ENCODE peak calls at places on chromosomes 3 and 15, in ten cellular contexts. One of them, this sample, is unnamed.

GRCh38 chr15:31396881-31397560 is 70.4 kb downstream of the KLF13 start:
- DNase-seq in ELR: peak; percentile 84
- DNase-seq in neural crest cell: peak; percentile 58
- DNase-seq in stimulated activated CD4-positive, alpha-beta T cell treated with anti-CD3 and anti-CD28 coated beads, Interleukin-2, amount 100 ng/mL, for 4 hours: no peak
- DNase-seq in NCI-H1092 treated with DMSO at 0.1 percent for 48 hours: peak; percentile 56
- DNase-seq in activated CD4-positive, alpha-beta T cell treated with anti-CD3 and anti-CD28 coated beads for 1 hour: no peak
- DNase-seq in endodermal cell: peak; percentile 98
- DNase-seq in BJ: peak; percentile 34
- DNase-seq in stimulated activated CD8-positive, alpha-beta memory T cell treated with anti-CD3 and anti-CD28 coated beads, Interleukin-15, amount 100 ng/mL, for 24 hours: no peak
- DNase-seq in GM12865: no peak
- DNase-seq in this sample: peak; percentile 26

GRCh38 chr3:121739902-121740301 is 9.6 kb downstream of the GOLGB1 start:
- DNase-seq in ELR: no peak
- DNase-seq in neural crest cell: no peak
- DNase-seq in stimulated activated CD4-positive, alpha-beta T cell treated with anti-CD3 and anti-CD28 coated beads, Interleukin-2, amount 100 ng/mL, for 4 hours: no peak
- DNase-seq in NCI-H1092 treated with DMSO at 0.1 percent for 48 hours: no peak
- DNase-seq in activated CD4-positive, alpha-beta T cell treated with anti-CD3 and anti-CD28 coated beads for 1 hour: no peak
- DNase-seq in endodermal cell: no peak
- DNase-seq in BJ: no peak
- DNase-seq in stimulated activated CD8-positive, alpha-beta memory T cell treated with anti-CD3 and anti-CD28 coated beads, Interleukin-15, amount 100 ng/mL, for 24 hours: no peak
- DNase-seq in GM12865: peak; percentile 10
- DNase-seq in this sample: no peak

GRCh38 chr3:10351013-10351735 is 30.3 kb upstream of the SEC13 start:
- DNase-seq in ELR: no peak
- DNase-seq in neural crest cell: no peak
- DNase-seq in stimulated activated CD4-positive, alpha-beta T cell treated with anti-CD3 and anti-CD28 coated beads, Interleukin-2, amount 100 ng/mL, for 4 hours: no peak
- DNase-seq in NCI-H1092 treated with DMSO at 0.1 percent for 48 hours: no peak
- DNase-seq in activated CD4-positive, alpha-beta T cell treated with anti-CD3 and anti-CD28 coated beads for 1 hour: no peak
- DNase-seq in endodermal cell: peak; percentile 81
- DNase-seq in BJ: no peak
- DNase-seq in stimulated activated CD8-positive, alpha-beta memory T cell treated with anti-CD3 and anti-CD28 coated beads, Interleukin-15, amount 100 ng/mL, for 24 hours: no peak
- DNase-seq in GM12865: peak; percentile 31
- DNase-seq in this sample: no peak

GRCh38 chr3:111339017-111339416 is 203.0 kb upstream of the CD96 start:
- DNase-seq in ELR: no peak
- DNase-seq in neural crest cell: no peak
- DNase-seq in stimulated activated CD4-positive, alpha-beta T cell treated with anti-CD3 and anti-CD28 coated beads, Interleukin-2, amount 100 ng/mL, for 4 hours: no peak
- DNase-seq in NCI-H1092 treated with DMSO at 0.1 percent for 48 hours: no peak
- DNase-seq in activated CD4-positive, alpha-beta T cell treated with anti-CD3 and anti-CD28 coated beads for 1 hour: no peak
- DNase-seq in endodermal cell: no peak
- DNase-seq in BJ: no peak
- DNase-seq in stimulated activated CD8-positive, alpha-beta memory T cell treated with anti-CD3 and anti-CD28 coated beads, Interleukin-15, amount 100 ng/mL, for 24 hours: no peak
- DNase-seq in GM12865: no peak
- DNase-seq in this sample: no peak

GRCh38 chr15:31265090-31265870 is 61.4 kb upstream of the KLF13 start:
- DNase-seq in ELR: no peak
- DNase-seq in neural crest cell: no peak
- DNase-seq in stimulated activated CD4-positive, alpha-beta T cell treated with anti-CD3 and anti-CD28 coated beads, Interleukin-2, amount 100 ng/mL, for 4 hours: no peak
- DNase-seq in NCI-H1092 treated with DMSO at 0.1 percent for 48 hours: no peak
- DNase-seq in activated CD4-positive, alpha-beta T cell treated with anti-CD3 and anti-CD28 coated beads for 1 hour: peak; percentile 7
- DNase-seq in endodermal cell: peak; percentile 35
- DNase-seq in BJ: no peak
- DNase-seq in stimulated activated CD8-positive, alpha-beta memory T cell treated with anti-CD3 and anti-CD28 coated beads, Interleukin-15, amount 100 ng/mL, for 24 hours: no peak
- DNase-seq in GM12865: no peak
- DNase-seq in this sample: no peak

GRCh38 chr3:40827942-40828688 is 303.4 kb downstream of the ZNF621 start:
- DNase-seq in ELR: peak; percentile 37
- DNase-seq in neural crest cell: no peak
- DNase-seq in stimulated activated CD4-positive, alpha-beta T cell treated with anti-CD3 and anti-CD28 coated beads, Interleukin-2, amount 100 ng/mL, for 4 hours: no peak
- DNase-seq in NCI-H1092 treated with DMSO at 0.1 percent for 48 hours: no peak
- DNase-seq in activated CD4-positive, alpha-beta T cell treated with anti-CD3 and anti-CD28 coated beads for 1 hour: no peak
- DNase-seq in endodermal cell: no peak
- DNase-seq in BJ: no peak
- DNase-seq in stimulated activated CD8-positive, alpha-beta memory T cell treated with anti-CD3 and anti-CD28 coated beads, Interleukin-15, amount 100 ng/mL, for 24 hours: no peak
- DNase-seq in GM12865: no peak
- DNase-seq in this sample: no peak

GRCh38 chr15:99631256-99631655 is 65.5 kb downstream of the MEF2A start:
- DNase-seq in ELR: no peak
- DNase-seq in neural crest cell: no peak
- DNase-seq in stimulated activated CD4-positive, alpha-beta T cell treated with anti-CD3 and anti-CD28 coated beads, Interleukin-2, amount 100 ng/mL, for 4 hours: no peak
- DNase-seq in NCI-H1092 treated with DMSO at 0.1 percent for 48 hours: no peak
- DNase-seq in activated CD4-positive, alpha-beta T cell treated with anti-CD3 and anti-CD28 coated beads for 1 hour: no peak
- DNase-seq in endodermal cell: no peak
- DNase-seq in BJ: no peak
- DNase-seq in stimulated activated CD8-positive, alpha-beta memory T cell treated with anti-CD3 and anti-CD28 coated beads, Interleukin-15, amount 100 ng/mL, for 24 hours: no peak
- DNase-seq in GM12865: peak; percentile 76
- DNase-seq in this sample: no peak

GRCh38 chr3:48275292-48276027 is 34.6 kb downstream of the ZNF589 start:
- DNase-seq in ELR: no peak
- DNase-seq in neural crest cell: no peak
- DNase-seq in stimulated activated CD4-positive, alpha-beta T cell treated with anti-CD3 and anti-CD28 coated beads, Interleukin-2, amount 100 ng/mL, for 4 hours: no peak
- DNase-seq in NCI-H1092 treated with DMSO at 0.1 percent for 48 hours: no peak
- DNase-seq in activated CD4-positive, alpha-beta T cell treated with anti-CD3 and anti-CD28 coated beads for 1 hour: no peak
- DNase-seq in endodermal cell: no peak
- DNase-seq in BJ: no peak
- DNase-seq in stimulated activated CD8-positive, alpha-beta memory T cell treated with anti-CD3 and anti-CD28 coated beads, Interleukin-15, amount 100 ng/mL, for 24 hours: no peak
- DNase-seq in GM12865: no peak
- DNase-seq in this sample: no peak

GRCh38 chr3:155549087-155549486 is 195.8 kb downstream of the PLCH1 start:
- DNase-seq in ELR: no peak
- DNase-seq in neural crest cell: no peak
- DNase-seq in stimulated activated CD4-positive, alpha-beta T cell treated with anti-CD3 and anti-CD28 coated beads, Interleukin-2, amount 100 ng/mL, for 4 hours: no peak
- DNase-seq in NCI-H1092 treated with DMSO at 0.1 percent for 48 hours: no peak
- DNase-seq in activated CD4-positive, alpha-beta T cell treated with anti-CD3 and anti-CD28 coated beads for 1 hour: no peak
- DNase-seq in endodermal cell: no peak
- DNase-seq in BJ: no peak
- DNase-seq in stimulated activated CD8-positive, alpha-beta memory T cell treated with anti-CD3 and anti-CD28 coated beads, Interleukin-15, amount 100 ng/mL, for 24 hours: no peak
- DNase-seq in GM12865: peak; percentile 20
- DNase-seq in this sample: no peak

GRCh38 chr15:97903560-97904195 is 56.8 kb upstream of the ARRDC4 start:
- DNase-seq in ELR: no peak
- DNase-seq in neural crest cell: no peak
- DNase-seq in stimulated activated CD4-positive, alpha-beta T cell treated with anti-CD3 and anti-CD28 coated beads, Interleukin-2, amount 100 ng/mL, for 4 hours: no peak
- DNase-seq in NCI-H1092 treated with DMSO at 0.1 percent for 48 hours: no peak
- DNase-seq in activated CD4-positive, alpha-beta T cell treated with anti-CD3 and anti-CD28 coated beads for 1 hour: no peak
- DNase-seq in endodermal cell: no peak
- DNase-seq in BJ: no peak
- DNase-seq in stimulated activated CD8-positive, alpha-beta memory T cell treated with anti-CD3 and anti-CD28 coated beads, Interleukin-15, amount 100 ng/mL, for 24 hours: no peak
- DNase-seq in GM12865: no peak
- DNase-seq in this sample: no peak

GRCh38 chr3:171811913-171812321 is 1.6 kb upstream of the PLD1 start:
- DNase-seq in ELR: peak; percentile 71
- DNase-seq in neural crest cell: no peak
- DNase-seq in stimulated activated CD4-positive, alpha-beta T cell treated with anti-CD3 and anti-CD28 coated beads, Interleukin-2, amount 100 ng/mL, for 4 hours: no peak
- DNase-seq in NCI-H1092 treated with DMSO at 0.1 percent for 48 hours: no peak
- DNase-seq in activated CD4-positive, alpha-beta T cell treated with anti-CD3 and anti-CD28 coated beads for 1 hour: no peak
- DNase-seq in endodermal cell: no peak
- DNase-seq in BJ: no peak
- DNase-seq in stimulated activated CD8-positive, alpha-beta memory T cell treated with anti-CD3 and anti-CD28 coated beads, Interleukin-15, amount 100 ng/mL, for 24 hours: no peak
- DNase-seq in GM12865: no peak
- DNase-seq in this sample: no peak

GRCh38 chr3:98692787-98693473 is 70.2 kb upstream of the ST3GAL6 start:
- DNase-seq in ELR: no peak
- DNase-seq in neural crest cell: no peak
- DNase-seq in stimulated activated CD4-positive, alpha-beta T cell treated with anti-CD3 and anti-CD28 coated beads, Interleukin-2, amount 100 ng/mL, for 4 hours: no peak
- DNase-seq in NCI-H1092 treated with DMSO at 0.1 percent for 48 hours: no peak
- DNase-seq in activated CD4-positive, alpha-beta T cell treated with anti-CD3 and anti-CD28 coated beads for 1 hour: no peak
- DNase-seq in endodermal cell: no peak
- DNase-seq in BJ: no peak
- DNase-seq in stimulated activated CD8-positive, alpha-beta memory T cell treated with anti-CD3 and anti-CD28 coated beads, Interleukin-15, amount 100 ng/mL, for 24 hours: no peak
- DNase-seq in GM12865: peak; percentile 24
- DNase-seq in this sample: no peak

GRCh38 chr3:131072845-131073244 is 46.2 kb downstream of the NEK11 start:
- DNase-seq in ELR: peak; percentile 37
- DNase-seq in neural crest cell: no peak
- DNase-seq in stimulated activated CD4-positive, alpha-beta T cell treated with anti-CD3 and anti-CD28 coated beads, Interleukin-2, amount 100 ng/mL, for 4 hours: no peak
- DNase-seq in NCI-H1092 treated with DMSO at 0.1 percent for 48 hours: no peak
- DNase-seq in activated CD4-positive, alpha-beta T cell treated with anti-CD3 and anti-CD28 coated beads for 1 hour: no peak
- DNase-seq in endodermal cell: no peak
- DNase-seq in BJ: no peak
- DNase-seq in stimulated activated CD8-positive, alpha-beta memory T cell treated with anti-CD3 and anti-CD28 coated beads, Interleukin-15, amount 100 ng/mL, for 24 hours: no peak
- DNase-seq in GM12865: no peak
- DNase-seq in this sample: no peak

GRCh38 chr3:129503387-129504010 is 24.9 kb upstream of the RHO start:
- DNase-seq in ELR: peak; percentile 81
- DNase-seq in neural crest cell: no peak
- DNase-seq in stimulated activated CD4-positive, alpha-beta T cell treated with anti-CD3 and anti-CD28 coated beads, Interleukin-2, amount 100 ng/mL, for 4 hours: no peak
- DNase-seq in NCI-H1092 treated with DMSO at 0.1 percent for 48 hours: peak; percentile 91
- DNase-seq in activated CD4-positive, alpha-beta T cell treated with anti-CD3 and anti-CD28 coated beads for 1 hour: no peak
- DNase-seq in endodermal cell: no peak
- DNase-seq in BJ: no peak
- DNase-seq in stimulated activated CD8-positive, alpha-beta memory T cell treated with anti-CD3 and anti-CD28 coated beads, Interleukin-15, amount 100 ng/mL, for 24 hours: no peak
- DNase-seq in GM12865: no peak
- DNase-seq in this sample: no peak

GRCh38 chr3:51997935-51998596 is 2.4 kb upstream of the RPL29 start:
- DNase-seq in ELR: peak; percentile 59
- DNase-seq in neural crest cell: no peak
- DNase-seq in stimulated activated CD4-positive, alpha-beta T cell treated with anti-CD3 and anti-CD28 coated beads, Interleukin-2, amount 100 ng/mL, for 4 hours: no peak
- DNase-seq in NCI-H1092 treated with DMSO at 0.1 percent for 48 hours: no peak
- DNase-seq in activated CD4-positive, alpha-beta T cell treated with anti-CD3 and anti-CD28 coated beads for 1 hour: no peak
- DNase-seq in endodermal cell: peak; percentile 81
- DNase-seq in BJ: no peak
- DNase-seq in stimulated activated CD8-positive, alpha-beta memory T cell treated with anti-CD3 and anti-CD28 coated beads, Interleukin-15, amount 100 ng/mL, for 24 hours: no peak
- DNase-seq in GM12865: no peak
- DNase-seq in this sample: no peak

GRCh38 chr3:127691494-127691893 is 18.7 kb downstream of the ABTB1 start:
- DNase-seq in ELR: no peak
- DNase-seq in neural crest cell: no peak
- DNase-seq in stimulated activated CD4-positive, alpha-beta T cell treated with anti-CD3 and anti-CD28 coated beads, Interleukin-2, amount 100 ng/mL, for 4 hours: no peak
- DNase-seq in NCI-H1092 treated with DMSO at 0.1 percent for 48 hours: no peak
- DNase-seq in activated CD4-positive, alpha-beta T cell treated with anti-CD3 and anti-CD28 coated beads for 1 hour: no peak
- DNase-seq in endodermal cell: no peak
- DNase-seq in BJ: no peak
- DNase-seq in stimulated activated CD8-positive, alpha-beta memory T cell treated with anti-CD3 and anti-CD28 coated beads, Interleukin-15, amount 100 ng/mL, for 24 hours: no peak
- DNase-seq in GM12865: no peak
- DNase-seq in this sample: no peak

GRCh38 chr15:83199288-83199687 is 8.3 kb downstream of the HDGFL3 start:
- DNase-seq in ELR: no peak
- DNase-seq in neural crest cell: no peak
- DNase-seq in stimulated activated CD4-positive, alpha-beta T cell treated with anti-CD3 and anti-CD28 coated beads, Interleukin-2, amount 100 ng/mL, for 4 hours: no peak
- DNase-seq in NCI-H1092 treated with DMSO at 0.1 percent for 48 hours: no peak
- DNase-seq in activated CD4-positive, alpha-beta T cell treated with anti-CD3 and anti-CD28 coated beads for 1 hour: no peak
- DNase-seq in endodermal cell: no peak
- DNase-seq in BJ: no peak
- DNase-seq in stimulated activated CD8-positive, alpha-beta memory T cell treated with anti-CD3 and anti-CD28 coated beads, Interleukin-15, amount 100 ng/mL, for 24 hours: no peak
- DNase-seq in GM12865: peak; percentile 85
- DNase-seq in this sample: no peak

GRCh38 chr3:17154941-17155340 is 270.2 kb downstream of the PLCL2 start:
- DNase-seq in ELR: no peak
- DNase-seq in neural crest cell: no peak
- DNase-seq in stimulated activated CD4-positive, alpha-beta T cell treated with anti-CD3 and anti-CD28 coated beads, Interleukin-2, amount 100 ng/mL, for 4 hours: no peak
- DNase-seq in NCI-H1092 treated with DMSO at 0.1 percent for 48 hours: no peak
- DNase-seq in activated CD4-positive, alpha-beta T cell treated with anti-CD3 and anti-CD28 coated beads for 1 hour: no peak
- DNase-seq in endodermal cell: no peak
- DNase-seq in BJ: no peak
- DNase-seq in stimulated activated CD8-positive, alpha-beta memory T cell treated with anti-CD3 and anti-CD28 coated beads, Interleukin-15, amount 100 ng/mL, for 24 hours: no peak
- DNase-seq in GM12865: no peak
- DNase-seq in this sample: no peak

GRCh38 chr15:36313881-36314280 is 265.5 kb upstream of the CDIN1 start:
- DNase-seq in ELR: no peak
- DNase-seq in neural crest cell: no peak
- DNase-seq in stimulated activated CD4-positive, alpha-beta T cell treated with anti-CD3 and anti-CD28 coated beads, Interleukin-2, amount 100 ng/mL, for 4 hours: no peak
- DNase-seq in NCI-H1092 treated with DMSO at 0.1 percent for 48 hours: no peak
- DNase-seq in activated CD4-positive, alpha-beta T cell treated with anti-CD3 and anti-CD28 coated beads for 1 hour: no peak
- DNase-seq in endodermal cell: no peak
- DNase-seq in BJ: no peak
- DNase-seq in stimulated activated CD8-positive, alpha-beta memory T cell treated with anti-CD3 and anti-CD28 coated beads, Interleukin-15, amount 100 ng/mL, for 24 hours: no peak
- DNase-seq in GM12865: no peak
- DNase-seq in this sample: no peak

GRCh38 chr3:171228228-171228627 is 201.7 kb upstream of the SLC2A2 start:
- DNase-seq in ELR: no peak
- DNase-seq in neural crest cell: no peak
- DNase-seq in stimulated activated CD4-positive, alpha-beta T cell treated with anti-CD3 and anti-CD28 coated beads, Interleukin-2, amount 100 ng/mL, for 4 hours: no peak
- DNase-seq in NCI-H1092 treated with DMSO at 0.1 percent for 48 hours: no peak
- DNase-seq in activated CD4-positive, alpha-beta T cell treated with anti-CD3 and anti-CD28 coated beads for 1 hour: no peak
- DNase-seq in endodermal cell: no peak
- DNase-seq in BJ: no peak
- DNase-seq in stimulated activated CD8-positive, alpha-beta memory T cell treated with anti-CD3 and anti-CD28 coated beads, Interleukin-15, amount 100 ng/mL, for 24 hours: no peak
- DNase-seq in GM12865: no peak
- DNase-seq in this sample: no peak

GRCh38 chr15:73244333-73244732 is 124.4 kb downstream of the HCN4 start:
- DNase-seq in ELR: peak; percentile 15
- DNase-seq in neural crest cell: no peak
- DNase-seq in stimulated activated CD4-positive, alpha-beta T cell treated with anti-CD3 and anti-CD28 coated beads, Interleukin-2, amount 100 ng/mL, for 4 hours: no peak
- DNase-seq in NCI-H1092 treated with DMSO at 0.1 percent for 48 hours: no peak
- DNase-seq in activated CD4-positive, alpha-beta T cell treated with anti-CD3 and anti-CD28 coated beads for 1 hour: no peak
- DNase-seq in endodermal cell: peak; percentile 66
- DNase-seq in BJ: no peak
- DNase-seq in stimulated activated CD8-positive, alpha-beta memory T cell treated with anti-CD3 and anti-CD28 coated beads, Interleukin-15, amount 100 ng/mL, for 24 hours: no peak
- DNase-seq in GM12865: peak; percentile 31
- DNase-seq in this sample: no peak

GRCh38 chr3:117105650-117106049 is 396.1 kb downstream of the TUSC7 start:
- DNase-seq in ELR: peak; percentile 13
- DNase-seq in neural crest cell: no peak
- DNase-seq in stimulated activated CD4-positive, alpha-beta T cell treated with anti-CD3 and anti-CD28 coated beads, Interleukin-2, amount 100 ng/mL, for 4 hours: no peak
- DNase-seq in NCI-H1092 treated with DMSO at 0.1 percent for 48 hours: no peak
- DNase-seq in activated CD4-positive, alpha-beta T cell treated with anti-CD3 and anti-CD28 coated beads for 1 hour: no peak
- DNase-seq in endodermal cell: no peak
- DNase-seq in BJ: no peak
- DNase-seq in stimulated activated CD8-positive, alpha-beta memory T cell treated with anti-CD3 and anti-CD28 coated beads, Interleukin-15, amount 100 ng/mL, for 24 hours: no peak
- DNase-seq in GM12865: no peak
- DNase-seq in this sample: no peak

GRCh38 chr3:72481542-72481941 is 366.7 kb downstream of the SHQ1 start:
- DNase-seq in ELR: no peak
- DNase-seq in neural crest cell: no peak
- DNase-seq in stimulated activated CD4-positive, alpha-beta T cell treated with anti-CD3 and anti-CD28 coated beads, Interleukin-2, amount 100 ng/mL, for 4 hours: no peak
- DNase-seq in NCI-H1092 treated with DMSO at 0.1 percent for 48 hours: no peak
- DNase-seq in activated CD4-positive, alpha-beta T cell treated with anti-CD3 and anti-CD28 coated beads for 1 hour: no peak
- DNase-seq in endodermal cell: no peak
- DNase-seq in BJ: no peak
- DNase-seq in stimulated activated CD8-positive, alpha-beta memory T cell treated with anti-CD3 and anti-CD28 coated beads, Interleukin-15, amount 100 ng/mL, for 24 hours: no peak
- DNase-seq in GM12865: peak; percentile 16
- DNase-seq in this sample: no peak

GRCh38 chr3:195892355-195893120 is 15.8 kb downstream of the TNK2 start:
- DNase-seq in ELR: no peak
- DNase-seq in neural crest cell: no peak
- DNase-seq in stimulated activated CD4-positive, alpha-beta T cell treated with anti-CD3 and anti-CD28 coated beads, Interleukin-2, amount 100 ng/mL, for 4 hours: no peak
- DNase-seq in NCI-H1092 treated with DMSO at 0.1 percent for 48 hours: peak; percentile 90
- DNase-seq in activated CD4-positive, alpha-beta T cell treated with anti-CD3 and anti-CD28 coated beads for 1 hour: no peak
- DNase-seq in endodermal cell: peak; percentile 59
- DNase-seq in BJ: no peak
- DNase-seq in stimulated activated CD8-positive, alpha-beta memory T cell treated with anti-CD3 and anti-CD28 coated beads, Interleukin-15, amount 100 ng/mL, for 24 hours: no peak
- DNase-seq in GM12865: no peak
- DNase-seq in this sample: no peak

GRCh38 chr15:91908401-91908800 is 54.9 kb downstream of the SLCO3A1 start:
- DNase-seq in ELR: no peak
- DNase-seq in neural crest cell: no peak
- DNase-seq in stimulated activated CD4-positive, alpha-beta T cell treated with anti-CD3 and anti-CD28 coated beads, Interleukin-2, amount 100 ng/mL, for 4 hours: no peak
- DNase-seq in NCI-H1092 treated with DMSO at 0.1 percent for 48 hours: no peak
- DNase-seq in activated CD4-positive, alpha-beta T cell treated with anti-CD3 and anti-CD28 coated beads for 1 hour: no peak
- DNase-seq in endodermal cell: no peak
- DNase-seq in BJ: peak; percentile 3
- DNase-seq in stimulated activated CD8-positive, alpha-beta memory T cell treated with anti-CD3 and anti-CD28 coated beads, Interleukin-15, amount 100 ng/mL, for 24 hours: no peak
- DNase-seq in GM12865: no peak
- DNase-seq in this sample: no peak

GRCh38 chr15:57340673-57341259 is 35.5 kb upstream of the CGNL1 start:
- DNase-seq in ELR: peak; percentile 70
- DNase-seq in neural crest cell: peak; percentile 46
- DNase-seq in stimulated activated CD4-positive, alpha-beta T cell treated with anti-CD3 and anti-CD28 coated beads, Interleukin-2, amount 100 ng/mL, for 4 hours: no peak
- DNase-seq in NCI-H1092 treated with DMSO at 0.1 percent for 48 hours: peak; percentile 70
- DNase-seq in activated CD4-positive, alpha-beta T cell treated with anti-CD3 and anti-CD28 coated beads for 1 hour: no peak
- DNase-seq in endodermal cell: peak; percentile 80
- DNase-seq in BJ: no peak
- DNase-seq in stimulated activated CD8-positive, alpha-beta memory T cell treated with anti-CD3 and anti-CD28 coated beads, Interleukin-15, amount 100 ng/mL, for 24 hours: no peak
- DNase-seq in GM12865: peak; percentile 67
- DNase-seq in this sample: no peak